ENCODE peak calls at places on chromosomes 2 and 18, in seven cellular contexts. One of them, this sample, is unnamed.

GRCh38 chr18:73980289-73980979 is 167.2 kb downstream of the FBXO15 start:
- DNase-seq in MCF 10A: peak
- DNase-seq in heart right ventricle: no peak
- DNase-seq in fibroblast of the aortic adventitia: peak
- DNase-seq in GM23338: peak
- DNase-seq in prostate gland: no peak
- DNase-seq in IMR-90: peak
- DNase-seq in this sample: peak

GRCh38 chr2:231017250-231017636 is 20.1 kb upstream of the C2orf72 start:
- DNase-seq in GM23338: peak
- DNase-seq in fibroblast of the aortic adventitia: no peak
- DNase-seq in IMR-90: no peak
- DNase-seq in MCF 10A: no peak
- DNase-seq in heart right ventricle: no peak
- DNase-seq in prostate gland: no peak
- DNase-seq in this sample: peak

GRCh38 chr2:88690591-88691338 is 708 bp upstream of the RPIA start:
- DNase-seq in prostate gland: no peak
- DNase-seq in heart right ventricle: peak
- DNase-seq in IMR-90: peak
- DNase-seq in GM23338: peak
- DNase-seq in MCF 10A: peak
- DNase-seq in fibroblast of the aortic adventitia: no peak
- DNase-seq in this sample: peak

GRCh38 chr2:19868705-19869550 is 32.9 kb downstream of the TTC32 start:
- DNase-seq in GM23338: peak
- DNase-seq in heart right ventricle: peak
- DNase-seq in fibroblast of the aortic adventitia: no peak
- DNase-seq in MCF 10A: no peak
- DNase-seq in IMR-90: no peak
- DNase-seq in prostate gland: no peak
- DNase-seq in this sample: peak

GRCh38 chr2:239326831-239327535 is 73.8 kb downstream of the HDAC4 start:
- DNase-seq in heart right ventricle: no peak
- DNase-seq in MCF 10A: peak
- DNase-seq in prostate gland: no peak
- DNase-seq in GM23338: no peak
- DNase-seq in fibroblast of the aortic adventitia: no peak
- DNase-seq in IMR-90: peak
- DNase-seq in this sample: no peak

GRCh38 chr2:226524381-226524843 is 275.2 kb downstream of the IRS1 start:
- DNase-seq in heart right ventricle: no peak
- DNase-seq in MCF 10A: peak
- DNase-seq in prostate gland: no peak
- DNase-seq in IMR-90: peak
- DNase-seq in GM23338: no peak
- DNase-seq in fibroblast of the aortic adventitia: peak
- DNase-seq in this sample: no peak

GRCh38 chr18:6366776-6367175 is 47.9 kb downstream of the L3MBTL4 start:
- DNase-seq in IMR-90: no peak
- DNase-seq in prostate gland: no peak
- DNase-seq in fibroblast of the aortic adventitia: no peak
- DNase-seq in heart right ventricle: no peak
- DNase-seq in GM23338: peak
- DNase-seq in MCF 10A: no peak
- DNase-seq in this sample: no peak

GRCh38 chr2:39772812-39773152 is 6.3 kb downstream of the THUMPD2 start:
- DNase-seq in fibroblast of the aortic adventitia: no peak
- DNase-seq in GM23338: no peak
- DNase-seq in prostate gland: no peak
- DNase-seq in MCF 10A: no peak
- DNase-seq in heart right ventricle: no peak
- DNase-seq in IMR-90: no peak
- DNase-seq in this sample: no peak

GRCh38 chr2:171747371-171747770 is 60.1 kb downstream of the DYNC1I2 start:
- DNase-seq in fibroblast of the aortic adventitia: no peak
- DNase-seq in GM23338: no peak
- DNase-seq in prostate gland: no peak
- DNase-seq in heart right ventricle: no peak
- DNase-seq in MCF 10A: no peak
- DNase-seq in IMR-90: no peak
- DNase-seq in this sample: no peak

GRCh38 chr2:241015439-241015838 is 17.0 kb downstream of the SNED1 start:
- DNase-seq in IMR-90: no peak
- DNase-seq in fibroblast of the aortic adventitia: no peak
- DNase-seq in heart right ventricle: no peak
- DNase-seq in prostate gland: peak
- DNase-seq in MCF 10A: no peak
- DNase-seq in GM23338: no peak
- DNase-seq in this sample: no peak

GRCh38 chr18:25062720-25063119 is 289.2 kb downstream of the ZNF521 start:
- DNase-seq in prostate gland: no peak
- DNase-seq in heart right ventricle: no peak
- DNase-seq in IMR-90: no peak
- DNase-seq in MCF 10A: peak
- DNase-seq in fibroblast of the aortic adventitia: no peak
- DNase-seq in GM23338: no peak
- DNase-seq in this sample: no peak

GRCh38 chr2:86520153-86520552 is 43.1 kb downstream of the CHMP3 start:
- DNase-seq in IMR-90: no peak
- DNase-seq in heart right ventricle: no peak
- DNase-seq in fibroblast of the aortic adventitia: no peak
- DNase-seq in GM23338: peak
- DNase-seq in prostate gland: no peak
- DNase-seq in MCF 10A: no peak
- DNase-seq in this sample: no peak

GRCh38 chr2:149597050-149598013 is 9.8 kb upstream of the MMADHC start:
- DNase-seq in heart right ventricle: no peak
- DNase-seq in MCF 10A: peak
- DNase-seq in IMR-90: peak
- DNase-seq in prostate gland: peak
- DNase-seq in GM23338: peak
- DNase-seq in fibroblast of the aortic adventitia: peak
- DNase-seq in this sample: peak

GRCh38 chr2:5546176-5546575 is 146.0 kb upstream of the SOX11 start:
- DNase-seq in IMR-90: peak
- DNase-seq in MCF 10A: peak
- DNase-seq in prostate gland: no peak
- DNase-seq in GM23338: no peak
- DNase-seq in fibroblast of the aortic adventitia: no peak
- DNase-seq in heart right ventricle: no peak
- DNase-seq in this sample: no peak

GRCh38 chr2:130808482-130809268 is 28.0 kb upstream of the ARHGEF4 start:
- DNase-seq in heart right ventricle: no peak
- DNase-seq in IMR-90: no peak
- DNase-seq in prostate gland: no peak
- DNase-seq in MCF 10A: peak
- DNase-seq in GM23338: no peak
- DNase-seq in fibroblast of the aortic adventitia: peak
- DNase-seq in this sample: peak

GRCh38 chr2:147649963-147650362 is 194.9 kb upstream of the ACVR2A start:
- DNase-seq in prostate gland: no peak
- DNase-seq in IMR-90: no peak
- DNase-seq in fibroblast of the aortic adventitia: no peak
- DNase-seq in heart right ventricle: no peak
- DNase-seq in MCF 10A: peak
- DNase-seq in GM23338: no peak
- DNase-seq in this sample: no peak

GRCh38 chr2:88638743-88639142 is 11.5 kb upstream of the EIF2AK3 start:
- DNase-seq in GM23338: no peak
- DNase-seq in heart right ventricle: no peak
- DNase-seq in fibroblast of the aortic adventitia: peak
- DNase-seq in prostate gland: no peak
- DNase-seq in IMR-90: no peak
- DNase-seq in MCF 10A: peak
- DNase-seq in this sample: no peak

GRCh38 chr2:12066986-12067385 is 320.6 kb downstream of the LPIN1 start:
- DNase-seq in fibroblast of the aortic adventitia: no peak
- DNase-seq in IMR-90: no peak
- DNase-seq in GM23338: no peak
- DNase-seq in MCF 10A: no peak
- DNase-seq in heart right ventricle: no peak
- DNase-seq in prostate gland: no peak
- DNase-seq in this sample: no peak

GRCh38 chr2:113273031-113273551 is 5.6 kb downstream of the PAX8 start:
- DNase-seq in IMR-90: peak
- DNase-seq in GM23338: peak
- DNase-seq in prostate gland: no peak
- DNase-seq in heart right ventricle: no peak
- DNase-seq in MCF 10A: peak
- DNase-seq in fibroblast of the aortic adventitia: no peak
- DNase-seq in this sample: peak

GRCh38 chr18:23528580-23529472 is 25.5 kb downstream of the RMC1 start:
- DNase-seq in prostate gland: no peak
- DNase-seq in heart right ventricle: peak
- DNase-seq in fibroblast of the aortic adventitia: peak
- DNase-seq in IMR-90: peak
- DNase-seq in MCF 10A: peak
- DNase-seq in GM23338: no peak
- DNase-seq in this sample: no peak

GRCh38 chr18:158128-159036 is at the start of gene USP14:
- DNase-seq in prostate gland: peak
- DNase-seq in IMR-90: peak
- DNase-seq in MCF 10A: peak
- DNase-seq in GM23338: peak
- DNase-seq in fibroblast of the aortic adventitia: peak
- DNase-seq in heart right ventricle: peak
- DNase-seq in this sample: peak
- TF ChIP-seq CTCF in prostate gland: no peak
- TF ChIP-seq CTCF in IMR-90: no peak
- TF ChIP-seq CTCF in MCF 10A: no peak
- TF ChIP-seq CTCF in GM23338: peak
- TF ChIP-seq CTCF in fibroblast of the aortic adventitia: no peak
- TF ChIP-seq CTCF in heart right ventricle: no peak
- TF ChIP-seq CTCF in this sample: no peak

DNA sequence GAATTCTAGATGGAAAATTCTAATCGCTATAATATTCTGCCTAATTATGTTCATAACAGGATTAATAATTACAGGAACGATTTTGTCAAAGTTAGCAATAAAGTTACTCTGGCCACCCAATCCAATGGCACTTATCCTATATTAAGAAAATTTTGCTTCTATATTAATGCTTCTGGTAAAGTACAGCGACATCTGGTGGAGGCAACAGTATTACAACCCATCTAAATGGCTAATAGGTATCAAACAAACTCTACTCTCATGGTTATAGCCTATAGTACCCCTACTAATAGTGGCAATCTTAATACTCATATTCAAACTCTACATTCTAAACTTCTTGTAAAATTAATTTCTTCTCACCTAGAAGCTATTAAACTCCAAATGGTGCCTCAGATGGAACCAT is 1084.7 kb upstream of the LRRTM1 start:
- DNase-seq in GM23338: no peak
- DNase-seq in prostate gland: no peak
- DNase-seq in heart right ventricle: no peak
- DNase-seq in IMR-90: no peak
- DNase-seq in fibroblast of the aortic adventitia: no peak
- DNase-seq in MCF 10A: peak
- DNase-seq in this sample: no peak
- TF ChIP-seq CTCF in GM23338: no peak
- TF ChIP-seq CTCF in prostate gland: no peak
- TF ChIP-seq CTCF in heart right ventricle: no peak
- TF ChIP-seq CTCF in IMR-90: no peak
- TF ChIP-seq CTCF in fibroblast of the aortic adventitia: no peak
- TF ChIP-seq CTCF in MCF 10A: peak
- TF ChIP-seq CTCF in this sample: no peak

GRCh38 chr2:127670957-127671290 is 4.4 kb downstream of the LIMS2 start:
- DNase-seq in fibroblast of the aortic adventitia: no peak
- DNase-seq in GM23338: no peak
- DNase-seq in prostate gland: no peak
- DNase-seq in MCF 10A: no peak
- DNase-seq in heart right ventricle: no peak
- DNase-seq in IMR-90: no peak
- DNase-seq in this sample: no peak

GRCh38 chr2:127673304-127674069 is 1.8 kb downstream of the LIMS2 start:
- DNase-seq in fibroblast of the aortic adventitia: peak
- DNase-seq in prostate gland: no peak
- DNase-seq in GM23338: no peak
- DNase-seq in IMR-90: no peak
- DNase-seq in MCF 10A: no peak
- DNase-seq in heart right ventricle: peak
- DNase-seq in this sample: no peak

GRCh38 chr2:127671557-127672302 is 3.6 kb downstream of the LIMS2 start:
- DNase-seq in GM23338: no peak
- DNase-seq in heart right ventricle: no peak
- DNase-seq in fibroblast of the aortic adventitia: no peak
- DNase-seq in MCF 10A: no peak
- DNase-seq in IMR-90: no peak
- DNase-seq in prostate gland: no peak
- DNase-seq in this sample: no peak

GRCh38 chr2:127674241-127675209 is 805 bp downstream of the LIMS2 start:
- DNase-seq in prostate gland: no peak
- DNase-seq in MCF 10A: no peak
- DNase-seq in heart right ventricle: peak
- DNase-seq in fibroblast of the aortic adventitia: no peak
- DNase-seq in GM23338: peak
- DNase-seq in IMR-90: no peak
- DNase-seq in this sample: peak

DNA sequence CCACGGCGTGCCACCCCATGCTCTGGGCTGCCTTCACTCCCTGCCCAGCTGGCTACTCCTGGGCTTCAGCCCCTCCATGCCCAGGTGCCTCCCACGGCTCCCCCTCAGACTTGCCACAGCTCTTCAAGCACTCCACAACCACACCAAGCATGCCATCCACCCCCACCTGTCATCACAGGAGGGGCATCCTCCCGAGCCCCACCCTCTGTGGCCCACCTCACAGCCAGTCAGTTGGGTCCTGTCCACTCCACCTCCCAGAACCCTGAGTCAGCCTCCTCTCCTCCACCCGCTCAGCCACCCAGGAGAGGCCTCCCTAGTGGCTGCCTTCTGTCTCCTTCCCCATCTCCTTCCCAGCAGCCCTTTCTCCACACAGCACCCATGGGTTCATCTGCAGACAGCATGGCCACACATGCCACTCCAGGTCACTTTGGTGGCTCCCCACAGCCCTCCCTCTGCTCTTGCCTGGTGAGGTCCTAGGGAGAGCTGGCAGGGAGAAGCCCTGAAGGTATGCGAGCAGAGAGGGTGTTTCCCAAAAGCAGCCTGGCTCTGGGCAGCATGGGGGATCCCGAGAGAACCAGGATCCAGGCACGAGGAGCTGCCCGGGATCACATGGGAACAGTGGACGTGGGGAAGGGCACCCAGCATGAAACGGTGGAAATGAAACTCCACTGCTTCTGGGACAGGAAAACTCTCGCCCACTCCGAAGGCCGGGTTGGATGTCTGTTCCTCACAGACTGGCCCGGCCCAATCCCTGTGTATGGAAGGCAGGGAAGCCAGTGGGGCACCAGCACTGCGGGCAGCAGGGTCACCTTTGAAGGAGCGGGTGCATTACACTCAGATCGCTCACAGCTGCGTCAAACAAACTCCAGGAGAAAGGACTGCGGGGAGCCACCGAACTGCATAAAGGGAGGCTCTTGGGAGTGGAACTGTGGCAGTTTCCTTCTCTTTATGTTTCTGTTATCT is 2.7 kb downstream of the LIMS2 start:
- DNase-seq in heart right ventricle: peak
- DNase-seq in prostate gland: no peak
- DNase-seq in fibroblast of the aortic adventitia: no peak
- DNase-seq in IMR-90: no peak
- DNase-seq in GM23338: no peak
- DNase-seq in MCF 10A: no peak
- DNase-seq in this sample: no peak
- TF ChIP-seq CTCF in heart right ventricle: no peak
- TF ChIP-seq CTCF in prostate gland: no peak
- TF ChIP-seq CTCF in fibroblast of the aortic adventitia: no peak
- TF ChIP-seq CTCF in IMR-90: no peak
- TF ChIP-seq CTCF in GM23338: no peak
- TF ChIP-seq CTCF in MCF 10A: no peak
- TF ChIP-seq CTCF in this sample: no peak

GRCh38 chr18:50218432-50219197 is 23.7 kb upstream of the MYO5B start:
- DNase-seq in fibroblast of the aortic adventitia: peak
- DNase-seq in heart right ventricle: no peak
- DNase-seq in GM23338: peak
- DNase-seq in MCF 10A: peak
- DNase-seq in prostate gland: no peak
- DNase-seq in IMR-90: peak
- DNase-seq in this sample: peak
- TF ChIP-seq CTCF in fibroblast of the aortic adventitia: peak
- TF ChIP-seq CTCF in heart right ventricle: no peak
- TF ChIP-seq CTCF in GM23338: peak
- TF ChIP-seq CTCF in MCF 10A: peak
- TF ChIP-seq CTCF in prostate gland: no peak
- TF ChIP-seq CTCF in IMR-90: peak
- TF ChIP-seq CTCF in this sample: peak